ENCODE peak calls at places on chromosomes 7 and 10, in five cellular contexts. V is cardiac fibroblast, K is A549, M is AG10803, U is spleen. D is an unnamed sample.

GRCh38 chr10:45596556-45596955 is 76.0 kb downstream of the ZFAND4 start:
- DNase-seq in M (no peak), V (no peak), K (no peak), U (no peak), D (no peak)

GRCh38 chr7:7257899-7258692 is 75.8 kb downstream of the C1GALT1 start:
- DNase-seq in M (no peak), U (no peak), K (no peak), V (no peak), D (no peak)

GRCh38 chr10:90916392-90917110 is 4.3 kb downstream of the ANKRD1 start:
- DNase-seq in M (no peak), U (no peak), V (no peak), K (no peak), D (no peak)

GRCh38 chr7:20113423-20114027 is 103.7 kb downstream of the MACC1 start:
- DNase-seq in M (no peak), V (no peak), U (no peak), K (no peak), D (no peak)

GRCh38 chr7:113292105-113292504 is 173.8 kb upstream of the SMIM30 start:
- DNase-seq in K (no peak), M (no peak), U (peak; percentile 52), V (no peak), D (no peak)

GRCh38 chr7:148697256-148697841 is 1.4 kb upstream of the CUL1 start:
- DNase-seq in U (no peak), V (peak; percentile 79), M (peak; percentile 73), K (no peak), D (no peak)

GRCh38 chr7:139799586-139799985 is 21.8 kb upstream of the HIPK2 start:
- DNase-seq in V (no peak), M (peak; percentile 60), U (no peak), K (no peak), D (no peak)

GRCh38 chr10:27995311-27995710 is 3.6 kb downstream of the ODAD2 start:
- DNase-seq in V (no peak), U (no peak), M (no peak), K (no peak), D (no peak)

GRCh38 chr10:130921461-130921860 is 390.1 kb downstream of the TCERG1L start:
- DNase-seq in U (no peak), M (no peak), K (no peak), V (no peak), D (no peak)

GRCh38 chr7:151406051-151406875 is 3.6 kb downstream of the WDR86 start:
- DNase-seq in U (peak; percentile 57), V (no peak), K (no peak), M (no peak), D (no peak)

GRCh38 chr7:17301491-17302101 is 3.1 kb downstream of the AHR start:
- DNase-seq in K (peak; percentile 53), U (no peak), V (peak; percentile 76), M (peak; percentile 51), D (no peak)

GRCh38 chr7:97064972-97065587 is 40.4 kb upstream of the DLX5 start:
- DNase-seq in K (peak; percentile 59), U (no peak), V (peak; percentile 69), M (peak; percentile 56), D (peak; percentile 21)

GRCh38 chr7:45408407-45408737 is 165.8 kb upstream of the ADCY1 start:
- DNase-seq in M (no peak), V (no peak), U (no peak), K (no peak), D (no peak)

GRCh38 chr10:12720217-12720981 is 281.1 kb downstream of the CCDC3 start:
- DNase-seq in M (peak; percentile 48), U (no peak), K (peak; percentile 92), V (peak; percentile 84), D (peak; percentile 91)

GRCh38 chr7:2013381-2014311 is 219.1 kb downstream of the MAD1L1 start:
- DNase-seq in M (no peak), V (no peak), K (no peak), U (peak; percentile 64), D (no peak)

GRCh38 chr7:30799206-30799975 is 28.2 kb downstream of the MINDY4 start:
- DNase-seq in M (peak; percentile 92), K (no peak), U (no peak), V (peak; percentile 99), D (peak; percentile 81)

GRCh38 chr10:72068901-72069446 is 19.4 kb downstream of the SPOCK2 start:
- DNase-seq in V (no peak), U (peak; percentile 82), M (no peak), K (no peak), D (no peak)

GRCh38 chr7:117041007-117041406 is 87.7 kb downstream of the ST7 start:
- DNase-seq in U (no peak), M (peak; percentile 76), V (peak; percentile 76), K (no peak), D (peak; percentile 27)

GRCh38 chr7:133081119-133081604 is 728 bp downstream of the CHCHD3 start:
- DNase-seq in M (no peak), K (no peak), U (no peak), V (peak; percentile 12), D (no peak)

GRCh38 chr10:89302628-89303027 is 782 bp downstream of the IFIT2 start:
- DNase-seq in M (peak; percentile 31), U (no peak), V (peak; percentile 43), K (no peak), D (no peak)

GRCh38 chr7:28076421-28077163 is 104.0 kb downstream of the JAZF1 start:
- DNase-seq in M (peak; percentile 56), U (no peak), V (no peak), K (peak; percentile 57), D (no peak)

GRCh38 chr10:22340362-22341189 is 4.7 kb upstream of the SPAG6 start:
- DNase-seq in K (peak; percentile 85), U (peak; percentile 93), V (peak; percentile 40), M (peak; percentile 75), D (no peak)

GRCh38 chr7:79497728-79498127 is 44.3 kb upstream of the MAGI2 start:
- DNase-seq in M (no peak), K (no peak), U (no peak), V (no peak), D (no peak)

GRCh38 chr7:44431091-44431608 is 59.3 kb downstream of the NUDCD3 start:
- DNase-seq in M (no peak), U (no peak), K (peak; percentile 27), V (no peak), D (no peak)

GRCh38 chr7:134632937-134633540 is 13.6 kb upstream of the BPGM start:
- DNase-seq in K (peak; percentile 73), U (no peak), M (peak; percentile 56), V (peak; percentile 84), D (no peak)

GRCh38 chr10:61289813-61290212 is 163.4 kb downstream of the TMEM26 start:
- DNase-seq in K (no peak), U (no peak), M (no peak), V (no peak), D (no peak)

GRCh38 chr7:17099083-17099973 is 199.1 kb upstream of the AHR start:
- DNase-seq in M (peak; percentile 55), K (peak; percentile 93), U (no peak), V (peak; percentile 87), D (no peak)

GRCh38 chr10:77249901-77250459 is 387.6 kb downstream of the KCNMA1 start:
- DNase-seq in M (no peak), V (no peak), U (no peak), K (no peak), D (no peak)

GRCh38 chr10:59465089-59465488 is 102.7 kb upstream of the FAM13C start:
- DNase-seq in M (peak; percentile 62), V (peak; percentile 70), U (no peak), K (peak; percentile 2), D (peak; percentile 4)

DNA sequence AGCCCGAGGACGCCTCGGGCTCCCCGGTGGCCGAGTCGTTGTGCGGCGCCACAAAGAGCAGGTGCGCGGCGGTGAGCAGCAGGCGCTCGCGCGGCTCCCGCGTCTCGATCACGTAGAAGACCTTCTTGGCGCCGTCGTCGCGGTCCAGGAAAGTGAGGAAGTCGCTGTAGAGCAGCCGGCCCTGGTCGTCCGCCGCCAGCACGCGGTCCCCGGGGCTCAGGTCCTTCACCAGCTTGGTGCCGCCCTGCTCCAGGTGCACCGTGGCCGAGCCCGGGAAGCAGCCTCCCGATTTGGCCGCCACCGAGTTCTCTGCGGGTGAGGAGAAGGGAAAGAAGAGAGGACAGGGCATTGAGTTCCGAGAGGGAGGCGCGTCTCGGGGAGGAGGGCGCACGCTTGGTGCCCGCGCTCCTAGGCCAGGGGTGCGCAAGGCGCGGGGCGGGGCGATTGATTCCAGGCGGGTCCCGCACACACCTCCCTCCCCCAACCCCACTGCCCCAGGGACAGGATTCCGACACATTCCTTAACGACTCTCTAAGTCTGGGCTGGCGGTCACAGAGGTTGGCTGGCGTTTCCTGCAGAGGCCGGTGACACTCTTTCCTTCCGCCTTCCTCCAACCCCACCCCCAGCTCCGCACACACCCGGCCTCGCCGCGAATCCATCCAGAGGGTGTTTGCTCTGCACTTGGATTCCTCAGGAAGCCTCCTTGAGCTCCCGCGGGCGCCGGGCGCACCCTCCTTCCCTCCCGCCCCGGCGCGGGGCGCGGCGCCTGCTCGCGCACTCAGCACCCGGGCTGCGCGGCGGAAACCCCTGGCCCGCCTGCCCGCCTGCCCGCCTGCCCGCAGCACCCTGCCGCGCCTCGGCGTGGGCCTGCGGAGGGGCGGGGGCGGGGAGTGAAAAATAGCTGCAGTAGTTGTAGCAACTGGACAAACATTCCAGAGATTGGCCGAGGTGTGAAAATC is 8.6 kb downstream of the SHH start:
- DNase-seq in K (peak; percentile 64), V (no peak), M (no peak), U (peak; percentile 71), D (no peak)
- H3K4me3 ChIP-seq in K (peak overlapping the region; percentile 51), V (peak overlapping the region; percentile 33), M (peak overlapping the region; percentile 31), U (peak overlapping the region; percentile 69), D (peak overlapping the region; percentile 23)

GRCh38 chr7:24898691-24899090 is 81.3 kb downstream of the OSBPL3 start:
- DNase-seq in M (peak; percentile 35), U (no peak), V (peak; percentile 75), K (no peak), D (no peak)

GRCh38 chr7:24894670-24895221 is 85.2 kb downstream of the OSBPL3 start:
- DNase-seq in M (no peak), V (no peak), K (no peak), U (no peak), D (no peak)

GRCh38 chr7:24899905-24900304 is 80.1 kb downstream of the OSBPL3 start:
- DNase-seq in K (no peak), V (no peak), M (no peak), U (no peak), D (no peak)

GRCh38 chr7:24891173-24891787 is 88.7 kb downstream of the OSBPL3 start:
- DNase-seq in M (no peak), V (no peak), U (no peak), K (no peak), D (no peak)

GRCh38 chr7:24896031-24896433 is 83.9 kb downstream of the OSBPL3 start:
- DNase-seq in V (no peak), K (no peak), M (no peak), U (no peak), D (no peak)
- TF ChIP-seq CTCF in V (no peak), K (no peak), M (no peak), U (peak; percentile 39), D (no peak)

GRCh38 chr10:131982185-131982756 is 548 bp upstream of the BNIP3 start:
- DNase-seq in M (no peak), U (no peak), K (no peak), V (no peak), D (no peak)
- H3K4me3 ChIP-seq in M (peak overlapping the region; percentile 67), U (peak overlapping the region; percentile 94), K (peak overlapping the region; percentile 72), V (peak overlapping the region; percentile 65), D (peak overlapping the region; percentile 61)

DNA sequence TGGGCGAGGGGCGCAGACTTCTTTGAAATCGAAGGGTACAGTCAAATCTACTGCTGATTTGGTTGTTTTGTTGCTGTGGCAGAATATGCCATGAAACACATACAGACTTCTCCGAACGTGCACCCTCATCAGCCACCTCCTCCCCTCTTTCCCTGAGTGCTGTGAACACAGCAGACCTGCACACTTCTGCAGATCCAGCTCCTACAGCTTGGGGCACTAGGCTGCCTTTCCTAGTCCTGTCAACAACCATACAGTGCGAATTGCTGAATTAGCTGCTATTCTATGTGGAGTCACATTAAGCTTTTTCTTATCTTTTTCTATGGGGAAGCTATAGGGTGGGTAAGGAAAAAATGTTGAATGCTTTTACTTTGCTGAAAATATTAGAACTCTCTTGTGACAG is 57.5 kb downstream of the COL17A1 start:
- DNase-seq in M (peak; percentile 12), U (no peak), V (peak; percentile 28), K (peak; percentile 59), D (no peak)
- TF ChIP-seq CTCF in M (peak; percentile 47), U (no peak), V (peak; percentile 47), K (peak; percentile 15), D (peak; percentile 36)